ENCODE peak calls at places on chromosomes 12 and 14, in five cellular contexts. W is progenitor cell of endocrine pancreas, N is endothelial cell, H is uterus, O is substantia nigra. Q is an unnamed sample.

GRCh38 chr12:25321772-25322171 is 71.0 kb upstream of the KRAS start:
- DNase-seq in W (no peak), O (no peak), H (no peak), N (no peak), Q (no peak)

GRCh38 chr12:49094966-49095365 is 365 bp upstream of the DHH start:
- DNase-seq in W (no peak), O (no peak), H (no peak), N (no peak), Q (no peak)

GRCh38 chr12:107287436-107288413 is 194.4 kb upstream of the CRY1 start:
- DNase-seq in O (no peak), H (no peak), N (no peak), W (no peak), Q (no peak)

GRCh38 chr12:99619389-99620158 is 28.0 kb upstream of the GARIN6 start:
- DNase-seq in H (no peak), N (no peak), W (no peak), O (no peak), Q (no peak)

GRCh38 chr14:65297744-65298143 is 114.8 kb upstream of the FUT8 start:
- DNase-seq in N (no peak), H (no peak), O (no peak), W (no peak), Q (no peak)

GRCh38 chr12:126681676-126682075 is 1585.3 kb upstream of the TMEM132C start:
- DNase-seq in O (no peak), N (no peak), H (no peak), W (no peak), Q (no peak)

GRCh38 chr14:59905193-59905592 is 14.8 kb upstream of the LRRC9 start:
- DNase-seq in W (no peak), O (no peak), N (no peak), H (no peak), Q (no peak)

GRCh38 chr12:27143676-27144075 is 61.3 kb upstream of the C12orf71 start:
- DNase-seq in N (no peak), H (no peak), W (no peak), O (no peak), Q (no peak)

GRCh38 chr12:47098099-47098498 is 18.3 kb upstream of the AMIGO2 start:
- DNase-seq in O (no peak), N (no peak), H (no peak), W (no peak), Q (no peak)

GRCh38 chr14:30921305-30921704 is 46.9 kb downstream of the COCH start:
- DNase-seq in W (no peak), N (no peak), O (no peak), H (no peak), Q (no peak)

GRCh38 chr12:26878661-26879119 is 45.7 kb upstream of the ITPR2 start:
- DNase-seq in W (no peak), O (no peak), H (peak; percentile 90), N (peak; percentile 11), Q (peak; percentile 91)

GRCh38 chr12:71162832-71163711 is 5.3 kb upstream of the TSPAN8 start:
- DNase-seq in W (no peak), H (no peak), N (no peak), O (no peak), Q (no peak)

GRCh38 chr12:124493809-124494750 is 73.3 kb downstream of the NCOR2 start:
- DNase-seq in W (no peak), N (no peak), O (no peak), H (no peak), Q (no peak)

GRCh38 chr14:78790262-78790661 is 620.1 kb downstream of the NRXN3 start:
- DNase-seq in H (no peak), N (peak; percentile 16), O (no peak), W (no peak), Q (no peak)

GRCh38 chr12:57576613-57577160 is 14.3 kb upstream of the PIP4K2C start:
- DNase-seq in H (no peak), N (no peak), W (no peak), O (no peak), Q (no peak)

GRCh38 chr12:84857809-84858208 is 54.8 kb downstream of the SLC6A15 start:
- DNase-seq in W (no peak), H (no peak), N (no peak), O (no peak), Q (no peak)

GRCh38 chr12:108516511-108517275 is 1.6 kb downstream of the FICD start:
- DNase-seq in O (no peak), N (no peak), W (no peak), H (no peak), Q (no peak)

GRCh38 chr12:56029666-56030293 is 8.9 kb downstream of the IKZF4 start:
- DNase-seq in H (peak; percentile 37), O (no peak), W (peak; percentile 15), N (peak; percentile 69), Q (no peak)

GRCh38 chr14:33791971-33792370 is 158.9 kb downstream of the EGLN3 start:
- DNase-seq in H (no peak), O (no peak), W (no peak), N (no peak), Q (no peak)

GRCh38 chr12:124774462-124775167 is 89.0 kb downstream of the SCARB1 start:
- DNase-seq in O (no peak), W (no peak), H (peak; percentile 63), N (no peak), Q (no peak)

GRCh38 chr14:69584389-69584788 is 9.7 kb upstream of the CCDC177 start:
- DNase-seq in N (no peak), W (no peak), O (no peak), H (no peak), Q (no peak)

GRCh38 chr12:109445224-109445623 is 31.9 kb downstream of the KCTD10 start:
- DNase-seq in N (no peak), H (no peak), W (no peak), O (no peak), Q (no peak)

GRCh38 chr12:105741786-105742566 is 396.8 kb downstream of the NUAK1 start:
- DNase-seq in H (peak; percentile 52), N (no peak), W (no peak), O (no peak), Q (no peak)

Q was measured in DMS79.